ENCODE peak calls at places on chromosome 15, in seven cellular contexts. Y, E, C, R, S, Z and M are unnamed samples.
A peak's percentile ranks its signal among the peaks of the same experiment; 100 is the strongest.

GRCh38 chr15:58521293-58521991 is 89.7 kb downstream of the LIPC start:
- DNase-seq in Y (no peak), E (peak; percentile 50), C (no peak), R (no peak), S (peak; percentile 96), Z (no peak), M (no peak)

GRCh38 chr15:88990185-88990679 is 77.1 kb upstream of the MFGE8 start:
- DNase-seq in Y (no peak), E (no peak), C (no peak), R (no peak), S (no peak), Z (peak; percentile 67), M (no peak)

GRCh38 chr15:58062983-58063382 is 2.5 kb downstream of the ALDH1A2 start:
- DNase-seq in Y (no peak), E (no peak), C (no peak), R (no peak), S (no peak), Z (no peak), M (no peak)

GRCh38 chr15:100889359-100890058 is 9.9 kb downstream of the ALDH1A3 start:
- DNase-seq in Y (peak; percentile 70), E (peak; percentile 89), C (no peak), R (no peak), S (no peak), Z (no peak), M (no peak)

GRCh38 chr15:99613887-99614642 is 48.3 kb downstream of the MEF2A start:
- DNase-seq in Y (peak; percentile 59), E (no peak), C (no peak), R (no peak), S (no peak), Z (no peak), M (no peak)

GRCh38 chr15:98160236-98160635 is 199.7 kb downstream of the ARRDC4 start:
- DNase-seq in Y (no peak), E (no peak), C (no peak), R (no peak), S (no peak), Z (no peak), M (no peak)

GRCh38 chr15:73317651-73318462 is 50.9 kb downstream of the HCN4 start:
- DNase-seq in Y (no peak), E (no peak), C (no peak), R (no peak), S (no peak), Z (no peak), M (no peak)

GRCh38 chr15:45729146-45729545 is 94.3 kb downstream of the SQOR start:
- DNase-seq in Y (no peak), E (no peak), C (no peak), R (no peak), S (peak; percentile 23), Z (no peak), M (no peak)

GRCh38 chr15:68536331-68537095 is 42.3 kb upstream of the CORO2B start:
- DNase-seq in Y (peak; percentile 97), E (no peak), C (no peak), R (no peak), S (peak; percentile 6), Z (no peak), M (no peak)

GRCh38 chr15:69450968-69451695 is 1.5 kb upstream of the RPLP1 start:
- DNase-seq in Y (no peak), E (no peak), C (no peak), R (no peak), S (no peak), Z (no peak), M (no peak)

GRCh38 chr15:51750942-51751686 is at the start of gene TMOD2:
- DNase-seq in Y (no peak), E (no peak), C (peak; percentile 33), R (peak; percentile 40), S (peak; percentile 24), Z (peak; percentile 32), M (peak; percentile 82)

GRCh38 chr15:93037341-93038063 is 51.5 kb downstream of the RGMA start:
- DNase-seq in Y (no peak), E (no peak), C (no peak), R (no peak), S (no peak), Z (no peak), M (peak; percentile 15)

GRCh38 chr15:51403072-51403878 is 61.8 kb downstream of the GLDN start:
- DNase-seq in Y (peak; percentile 29), E (no peak), C (no peak), R (no peak), S (peak; percentile 32), Z (peak; percentile 7), M (peak; percentile 38)

GRCh38 chr15:33243869-33244268 is 49.4 kb upstream of the FMN1 start:
- DNase-seq in Y (no peak), E (no peak), C (no peak), R (no peak), S (peak; percentile 36), Z (no peak), M (no peak)

GRCh38 chr15:62455441-62455921 is 290.4 kb upstream of the C2CD4B start:
- DNase-seq in Y (no peak), E (no peak), C (no peak), R (no peak), S (no peak), Z (no peak), M (no peak)

GRCh38 chr15:89928421-89928820 is 15.7 kb upstream of the ARPIN start:
- DNase-seq in Y (no peak), E (no peak), C (no peak), R (no peak), S (no peak), Z (no peak), M (no peak)